ENCODE peak calls at places on chromosomes 11 and 22, in seven cellular contexts. One of them, this sample, is unnamed.

GRCh38 chr11:73931039-73931645 is 19.7 kb upstream of the DNAJB13 start:
- DNase-seq in lower lobe of right lung: no peak
- DNase-seq in activated naive CD4-positive, alpha-beta T cell treated with anti-CD3 and anti-CD28 coated beads for 36 hours: peak
- DNase-seq in GF-D8: peak
- DNase-seq in small intestine: peak
- DNase-seq in choroid plexus epithelial cell: peak
- DNase-seq in lower leg skin: no peak
- DNase-seq in this sample: peak

GRCh38 chr22:35301370-35301874 is 1.7 kb downstream of the TOM1 start:
- DNase-seq in lower lobe of right lung: peak
- DNase-seq in activated naive CD4-positive, alpha-beta T cell treated with anti-CD3 and anti-CD28 coated beads for 36 hours: no peak
- DNase-seq in GF-D8: peak
- DNase-seq in small intestine: no peak
- DNase-seq in choroid plexus epithelial cell: peak
- DNase-seq in lower leg skin: peak
- DNase-seq in this sample: peak

GRCh38 chr22:22474733-22475132 is 33.8 kb downstream of the ZNF280B start:
- DNase-seq in lower lobe of right lung: no peak
- DNase-seq in activated naive CD4-positive, alpha-beta T cell treated with anti-CD3 and anti-CD28 coated beads for 36 hours: no peak
- DNase-seq in GF-D8: no peak
- DNase-seq in small intestine: no peak
- DNase-seq in choroid plexus epithelial cell: no peak
- DNase-seq in lower leg skin: no peak
- DNase-seq in this sample: no peak

GRCh38 chr11:33941637-33942160 is 49.8 kb upstream of the LMO2 start:
- DNase-seq in lower lobe of right lung: no peak
- DNase-seq in activated naive CD4-positive, alpha-beta T cell treated with anti-CD3 and anti-CD28 coated beads for 36 hours: no peak
- DNase-seq in GF-D8: no peak
- DNase-seq in small intestine: no peak
- DNase-seq in choroid plexus epithelial cell: peak
- DNase-seq in lower leg skin: no peak
- DNase-seq in this sample: no peak

GRCh38 chr11:30568933-30569332 is 17.2 kb downstream of the MPPED2 start:
- DNase-seq in lower lobe of right lung: no peak
- DNase-seq in activated naive CD4-positive, alpha-beta T cell treated with anti-CD3 and anti-CD28 coated beads for 36 hours: no peak
- DNase-seq in GF-D8: no peak
- DNase-seq in small intestine: no peak
- DNase-seq in choroid plexus epithelial cell: no peak
- DNase-seq in lower leg skin: no peak
- DNase-seq in this sample: no peak

GRCh38 chr22:46934746-46935491 is 172.5 kb downstream of the TBC1D22A start:
- DNase-seq in lower lobe of right lung: no peak
- DNase-seq in activated naive CD4-positive, alpha-beta T cell treated with anti-CD3 and anti-CD28 coated beads for 36 hours: peak
- DNase-seq in GF-D8: no peak
- DNase-seq in small intestine: peak
- DNase-seq in choroid plexus epithelial cell: peak
- DNase-seq in lower leg skin: no peak
- DNase-seq in this sample: peak

GRCh38 chr11:112697371-112697770 is 263.8 kb upstream of the NCAM1 start:
- DNase-seq in lower lobe of right lung: no peak
- DNase-seq in activated naive CD4-positive, alpha-beta T cell treated with anti-CD3 and anti-CD28 coated beads for 36 hours: no peak
- DNase-seq in GF-D8: no peak
- DNase-seq in small intestine: no peak
- DNase-seq in choroid plexus epithelial cell: no peak
- DNase-seq in lower leg skin: no peak
- DNase-seq in this sample: no peak

GRCh38 chr11:116707746-116708145 is 65.0 kb downstream of the BUD13 start:
- DNase-seq in lower lobe of right lung: no peak
- DNase-seq in activated naive CD4-positive, alpha-beta T cell treated with anti-CD3 and anti-CD28 coated beads for 36 hours: no peak
- DNase-seq in GF-D8: no peak
- DNase-seq in small intestine: peak
- DNase-seq in choroid plexus epithelial cell: no peak
- DNase-seq in lower leg skin: no peak
- DNase-seq in this sample: no peak

GRCh38 chr11:130612291-130612802 is 163.9 kb downstream of the ADAMTS15 start:
- DNase-seq in lower lobe of right lung: no peak
- DNase-seq in activated naive CD4-positive, alpha-beta T cell treated with anti-CD3 and anti-CD28 coated beads for 36 hours: no peak
- DNase-seq in GF-D8: no peak
- DNase-seq in small intestine: no peak
- DNase-seq in choroid plexus epithelial cell: peak
- DNase-seq in lower leg skin: no peak
- DNase-seq in this sample: peak

GRCh38 chr11:94325681-94326080 is 21.3 kb downstream of the IZUMO1R start:
- DNase-seq in lower lobe of right lung: no peak
- DNase-seq in activated naive CD4-positive, alpha-beta T cell treated with anti-CD3 and anti-CD28 coated beads for 36 hours: peak
- DNase-seq in GF-D8: no peak
- DNase-seq in small intestine: peak
- DNase-seq in choroid plexus epithelial cell: peak
- DNase-seq in lower leg skin: no peak
- DNase-seq in this sample: peak

GRCh38 chr11:93887111-93887510 is 36.7 kb upstream of the VSTM5 start:
- DNase-seq in lower lobe of right lung: no peak
- DNase-seq in activated naive CD4-positive, alpha-beta T cell treated with anti-CD3 and anti-CD28 coated beads for 36 hours: no peak
- DNase-seq in GF-D8: no peak
- DNase-seq in small intestine: no peak
- DNase-seq in choroid plexus epithelial cell: no peak
- DNase-seq in lower leg skin: no peak
- DNase-seq in this sample: no peak

GRCh38 chr22:36783743-36784142 is 7.8 kb upstream of the IFT27 start:
- DNase-seq in lower lobe of right lung: no peak
- DNase-seq in activated naive CD4-positive, alpha-beta T cell treated with anti-CD3 and anti-CD28 coated beads for 36 hours: no peak
- DNase-seq in GF-D8: no peak
- DNase-seq in small intestine: no peak
- DNase-seq in choroid plexus epithelial cell: no peak
- DNase-seq in lower leg skin: no peak
- DNase-seq in this sample: no peak